ENCODE peak calls at places on chromosomes 6 and 20, in five cellular contexts. U, Z, M, H and B are unnamed samples.

GRCh38 chr20:46211331-46211722 is 93.2 kb downstream of the CD40 start:
- DNase-seq in U (no peak), Z (no peak), M (no peak), H (no peak), B (no peak)

GRCh38 chr20:44204156-44204831 is 6.3 kb downstream of the OSER1 start:
- DNase-seq in U (no peak), Z (no peak), M (no peak), H (peak; percentile 89), B (peak; percentile 98)

GRCh38 chr6:41672816-41673703 is 34.8 kb downstream of the MDFI start:
- DNase-seq in U (no peak), Z (no peak), M (no peak), H (no peak), B (no peak)

GRCh38 chr20:33724439-33725094 is 4.5 kb upstream of the PXMP4 start:
- DNase-seq in U (no peak), Z (no peak), M (no peak), H (no peak), B (peak; percentile 99)

GRCh38 chr6:5752282-5752681 is 254.4 kb downstream of the NRN1 start:
- DNase-seq in U (peak; percentile 52), Z (peak; percentile 66), M (peak; percentile 19), H (peak; percentile 92), B (no peak)

GRCh38 chr6:35497571-35498406 is 910 bp upstream of the TEAD3 start:
- DNase-seq in U (peak; percentile 48), Z (peak; percentile 85), M (no peak), H (peak; percentile 88), B (peak; percentile 56)

GRCh38 chr6:169648617-169649016 is 53.2 kb downstream of the WDR27 start:
- DNase-seq in U (no peak), Z (peak; percentile 21), M (no peak), H (no peak), B (no peak)

GRCh38 chr6:2937627-2938003 is 33.8 kb downstream of the SERPINB6 start:
- DNase-seq in U (no peak), Z (no peak), M (no peak), H (no peak), B (no peak)

GRCh38 chr6:167980911-167981310 is 16.6 kb upstream of the KIF25 start:
- DNase-seq in U (no peak), Z (no peak), M (no peak), H (peak; percentile 49), B (no peak)

GRCh38 chr6:136067731-136068341 is 182.3 kb downstream of the MTFR2 start:
- DNase-seq in U (peak; percentile 40), Z (peak; percentile 63), M (peak; percentile 17), H (peak; percentile 43), B (peak; percentile 91)

DNA sequence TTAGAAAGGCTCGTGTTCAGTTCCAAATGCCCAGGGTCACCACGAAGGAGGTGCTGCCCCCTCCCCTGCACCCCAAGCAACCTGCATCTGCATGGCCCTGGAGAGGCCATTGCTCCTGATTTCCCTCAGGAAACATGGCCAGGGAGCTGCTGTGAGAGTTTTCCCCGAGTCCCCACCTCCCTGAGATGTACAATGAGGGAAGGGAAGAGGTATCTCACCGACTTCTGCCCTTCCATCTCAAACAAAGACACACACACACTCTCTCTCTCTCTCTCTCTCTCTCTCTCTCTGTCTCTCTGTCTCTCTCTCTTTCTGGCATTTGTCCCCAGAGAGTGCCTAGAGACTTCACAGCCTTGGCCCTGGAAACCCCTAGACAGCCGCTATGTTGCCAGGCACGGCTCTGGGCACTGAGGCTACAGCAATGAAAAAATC is 120.4 kb downstream of the MRPL14 start:
- DNase-seq in U (no peak), Z (no peak), M (no peak), H (no peak), B (no peak)
- H3K4me1 ChIP-seq in U (no peaks in the 10 kb centered on the region), Z (peaks cover 2% of the 10 kb centered on the region), M (peaks cover 4% of the 10 kb centered on the region), H (peaks cover 67% of the 10 kb centered on the region), B (peaks cover 9% of the 10 kb centered on the region)

GRCh38 chr6:159469449-159469848 is 223.6 kb downstream of the SOD2 start:
- DNase-seq in U (no peak), Z (no peak), M (no peak), H (no peak), B (no peak)

GRCh38 chr6:159464827-159465226 is 228.2 kb downstream of the SOD2 start:
- DNase-seq in U (no peak), Z (no peak), M (no peak), H (no peak), B (no peak)

GRCh38 chr6:159470400-159470799 is 222.6 kb downstream of the SOD2 start:
- DNase-seq in U (no peak), Z (no peak), M (no peak), H (no peak), B (no peak)

GRCh38 chr6:159467473-159468041 is 225.5 kb downstream of the SOD2 start:
- DNase-seq in U (no peak), Z (no peak), M (no peak), H (no peak), B (peak; percentile 65)

DNA sequence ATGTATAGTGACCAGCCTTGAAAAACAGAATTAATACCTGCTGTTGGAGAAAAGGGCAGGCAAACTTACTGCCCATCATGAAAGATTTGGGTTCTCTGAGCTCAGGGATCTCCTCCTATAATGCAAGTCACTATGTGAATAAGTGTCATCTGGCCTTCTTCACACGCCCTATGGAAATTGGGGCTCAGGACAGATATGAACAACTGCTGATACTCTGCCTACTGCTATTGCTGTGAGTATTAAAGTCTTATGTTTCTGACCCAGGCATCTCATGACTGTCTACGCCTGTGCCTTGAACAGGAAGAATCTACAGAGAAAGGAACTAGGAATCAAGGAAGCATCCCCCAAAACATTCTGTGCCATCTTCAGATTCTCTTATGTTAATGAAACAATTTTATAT is 226.1 kb downstream of the SOD2 start:
- DNase-seq in U (no peak), Z (no peak), M (no peak), H (no peak), B (no peak)
- H2BK12ac ChIP-seq in U (no peak overlapping the region), Z (no peak overlapping the region), M (no peak overlapping the region), H (no peak overlapping the region), B (no peak overlapping the region)

DNA sequence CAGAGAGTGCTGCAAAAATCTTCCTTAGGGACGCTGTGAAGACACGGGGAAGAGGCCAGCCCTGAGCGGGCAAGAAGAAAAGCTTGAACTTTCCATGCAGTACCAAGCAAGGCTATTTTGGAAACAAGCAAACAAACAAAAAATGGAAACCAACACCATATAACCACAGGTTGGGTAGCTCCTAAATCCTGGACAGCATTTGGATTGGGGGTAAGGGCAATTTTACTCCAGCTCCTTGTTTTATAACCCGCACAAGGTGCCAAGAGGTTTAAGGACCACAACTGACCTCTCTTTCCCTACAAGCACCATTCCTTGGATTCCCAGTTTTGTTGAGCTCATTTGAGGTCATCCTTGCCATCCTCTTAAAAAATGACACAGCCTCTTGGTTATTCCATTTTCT is 31.4 kb upstream of the SMIM29 start:
- DNase-seq in U (no peak), Z (no peak), M (no peak), H (no peak), B (no peak)
- H3K4me1 ChIP-seq in U (no peaks in the 10 kb centered on the region), Z (no peaks in the 10 kb centered on the region), M (no peaks in the 10 kb centered on the region), H (peaks cover 6% of the 10 kb centered on the region), B (peaks cover 9% of the 10 kb centered on the region)

GRCh38 chr6:44254957-44255808 is 2.1 kb downstream of the SLC35B2 start:
- DNase-seq in U (no peak), Z (peak; percentile 72), M (no peak), H (no peak), B (peak; percentile 44)
- H2BK12ac ChIP-seq in U (no peak overlapping the region), Z (no peak overlapping the region), M (no peak overlapping the region), H (no peak overlapping the region), B (no peak overlapping the region)

DNA sequence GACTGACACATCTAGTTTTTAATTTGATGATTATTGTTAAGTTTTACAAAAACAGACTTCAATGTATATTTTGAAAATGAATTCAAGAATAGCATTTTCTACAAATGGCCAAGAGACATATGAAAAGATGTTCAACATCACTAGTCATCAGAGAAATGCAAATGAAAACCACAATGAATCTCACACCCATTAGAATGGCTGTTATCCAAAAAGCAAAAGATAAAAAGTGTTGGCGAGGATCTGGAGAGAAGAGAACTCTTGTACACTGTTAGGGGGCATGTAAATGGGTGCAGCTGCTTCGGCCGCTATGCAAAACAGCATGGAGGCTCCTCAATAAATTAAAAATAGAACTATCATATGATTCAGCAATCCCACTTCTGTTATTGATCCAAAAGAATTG is 185.8 kb upstream of the CCN2 start:
- DNase-seq in U (no peak), Z (no peak), M (no peak), H (no peak), B (no peak)
- H3K4me1 ChIP-seq in U (peaks cover 14% of the 10 kb centered on the region), Z (peaks cover 10% of the 10 kb centered on the region), M (peaks cover 5% of the 10 kb centered on the region), H (peaks cover 2% of the 10 kb centered on the region), B (no peaks in the 10 kb centered on the region)

DNA sequence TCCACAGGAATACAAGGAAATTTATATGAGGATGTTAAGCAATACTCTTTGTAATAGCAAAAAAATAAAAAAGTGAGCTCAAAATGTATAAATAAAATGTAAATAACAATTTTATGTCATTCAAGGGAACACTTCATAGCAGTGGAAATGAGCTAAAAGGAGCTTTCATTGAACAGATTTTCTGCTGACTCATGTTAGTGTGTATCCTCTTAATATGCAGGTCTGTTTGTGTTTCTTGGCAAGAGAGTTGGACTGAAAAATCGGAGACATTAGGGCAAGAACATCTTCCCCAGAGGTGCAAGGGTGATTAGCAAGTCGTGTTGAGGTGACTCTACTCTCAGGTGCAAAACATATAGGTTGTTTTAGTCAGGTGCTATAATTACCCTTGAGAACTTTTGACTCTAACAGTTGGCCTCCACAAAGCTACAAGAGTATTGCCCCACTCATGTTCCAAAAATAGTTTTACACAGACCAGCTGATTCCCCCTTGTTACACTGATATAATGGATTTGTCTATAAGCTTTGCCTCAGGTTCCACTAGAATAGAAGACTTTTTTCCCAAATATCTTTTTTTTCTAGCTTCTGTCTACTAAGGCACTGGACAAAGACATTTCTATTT is 702.9 kb downstream of the TENT5A start:
- DNase-seq in U (no peak), Z (no peak), M (no peak), H (peak; percentile 20), B (no peak)
- H2BK12ac ChIP-seq in U (no peak overlapping the region), Z (no peak overlapping the region), M (no peak overlapping the region), H (no peak overlapping the region), B (no peak overlapping the region)

DNA sequence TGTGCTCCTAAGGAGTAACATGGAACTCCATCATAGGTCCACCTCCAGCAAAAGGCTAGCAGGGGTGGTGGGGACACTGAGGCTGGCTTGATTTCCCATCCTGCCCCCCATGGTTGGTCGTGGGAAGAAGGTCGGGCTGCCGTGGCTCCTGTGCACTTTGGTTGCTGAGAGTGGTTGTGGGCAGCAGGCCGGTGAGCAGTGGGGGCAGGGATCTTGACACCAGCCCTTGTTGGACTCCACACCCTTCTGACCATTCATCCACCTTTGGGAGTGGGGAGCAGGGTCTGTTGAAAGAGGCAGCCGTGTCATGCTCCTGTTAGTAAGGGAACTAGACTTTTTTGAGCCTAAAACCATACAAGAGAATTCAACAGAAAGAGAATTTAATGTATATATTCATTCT is 175.2 kb downstream of the ARID1B start:
- DNase-seq in U (no peak), Z (no peak), M (no peak), H (no peak), B (no peak)
- H3K4me1 ChIP-seq in U (peaks cover 21% of the 10 kb centered on the region), Z (peaks cover 13% of the 10 kb centered on the region), M (peaks cover 11% of the 10 kb centered on the region), H (peaks cover 20% of the 10 kb centered on the region), B (peaks cover 5% of the 10 kb centered on the region)

GRCh38 chr6:39223535-39223934 is 5.7 kb downstream of the KCNK5 start:
- DNase-seq in U (no peak), Z (peak; percentile 12), M (no peak), H (no peak), B (no peak)
- H2BK12ac ChIP-seq in U (no peak overlapping the region), Z (no peak overlapping the region), M (no peak overlapping the region), H (no peak overlapping the region), B (no peak overlapping the region)